ENCODE peak calls at places on chromosomes 16 and 17, in six cellular contexts. I is upper lobe of right lung; A is CD8-positive, alpha-beta T cell; F is CD4-positive, CD25-positive, alpha-beta regulatory T cell; S is OCI-LY7; P is breast epithelium. E is an unnamed sample. For H3K36me3 and H3K9me3, the result is how much of the 10 kb centered on the place peaks cover.

GRCh38 chr16:85625485-85626117 is 12.5 kb downstream of the GSE1 start:
- DNase-seq in I (no peak), A (no peak), F (no peak), S (no peak), P (no peak), E (no peak)

GRCh38 chr17:3683054-3683511 is 12.9 kb downstream of the P2RX5 start:
- DNase-seq in I (no peak), A (peak), F (peak), S (peak), P (no peak), E (no peak)

GRCh38 chr17:45147102-45147580 is 1.1 kb upstream of the HEXIM1 start:
- DNase-seq in I (no peak), A (no peak), F (peak), S (peak), P (peak), E (peak)

GRCh38 chr16:81486555-81487061 is 42.0 kb downstream of the CMIP start:
- DNase-seq in I (no peak), A (no peak), F (no peak), S (no peak), P (no peak), E (no peak)

GRCh38 chr16:74275031-74275636 is 21.5 kb upstream of the PSMD7 start:
- DNase-seq in I (no peak), A (no peak), F (peak), S (peak), P (no peak), E (no peak)

GRCh38 chr17:51692917-51693316 is 432.6 kb downstream of the UTP18 start:
- DNase-seq in I (no peak), A (no peak), F (no peak), S (no peak), P (no peak), E (no peak)

GRCh38 chr17:40850287-40850972 is 16.6 kb downstream of the KRT12 start:
- DNase-seq in I (no peak), A (no peak), F (no peak), S (no peak), P (no peak), E (no peak)

GRCh38 chr16:84820771-84821170 is 986 bp downstream of the CRISPLD2 start:
- DNase-seq in I (no peak), A (no peak), F (no peak), S (no peak), P (no peak), E (no peak)

GRCh38 chr17:63279498-63280230 is 166.4 kb downstream of the CYB561 start:
- DNase-seq in I (no peak), A (no peak), F (no peak), S (no peak), P (no peak), E (no peak)

GRCh38 chr17:47945529-47946508 is 4.4 kb downstream of the PNPO start:
- DNase-seq in I (no peak), A (no peak), F (no peak), S (no peak), P (no peak), E (no peak)

GRCh38 chr17:47945080-47945479 is 3.7 kb downstream of the PNPO start:
- DNase-seq in I (no peak), A (peak), F (peak), S (peak), P (no peak), E (no peak)

GRCh38 chr17:47941246-47941997 is at the start of gene PNPO:
- DNase-seq in I (peak), A (peak), F (peak), S (peak), P (peak), E (peak)

GRCh38 chr17:47941998-47942490 is 673 bp downstream of the PNPO start:
- DNase-seq in I (no peak), A (no peak), F (peak), S (peak), P (no peak), E (no peak)

GRCh38 chr17:47942568-47942967 is 1.2 kb downstream of the PNPO start:
- DNase-seq in I (no peak), A (no peak), F (no peak), S (no peak), P (no peak), E (no peak)
- H3K4me3 ChIP-seq in I (peak), A (peak), F (no peak), S (peak), P (peak), E (no peak)

GRCh38 chr17:6627019-6627418 is 13.5 kb downstream of the KIAA0753 start:
- DNase-seq in I (no peak), A (no peak), F (no peak), S (no peak), P (no peak), E (no peak)
- H3K36me3 ChIP-seq in I (half or more), A (under half), F (under half), S (half or more), P (under half), E (under half)

GRCh38 chr16:35746281-35746962 is 2287.0 kb downstream of the TP53TG3F start:
- DNase-seq in I (no peak), A (no peak), F (no peak), S (no peak), P (no peak), E (no peak)

GRCh38 chr16:35744716-35745115 is 2285.3 kb downstream of the TP53TG3F start:
- DNase-seq in I (no peak), A (no peak), F (no peak), S (no peak), P (no peak), E (no peak)

GRCh38 chr16:35746963-35747657 is 2287.7 kb downstream of the TP53TG3F start:
- DNase-seq in I (no peak), A (no peak), F (no peak), S (no peak), P (no peak), E (no peak)

GRCh38 chr16:35745191-35745590 is 2285.8 kb downstream of the TP53TG3F start:
- DNase-seq in I (no peak), A (no peak), F (no peak), S (no peak), P (no peak), E (no peak)

GRCh38 chr16:35745821-35746248 is 2286.4 kb downstream of the TP53TG3F start:
- DNase-seq in I (no peak), A (no peak), F (no peak), S (no peak), P (no peak), E (no peak)
- H3K9me3 ChIP-seq in I (under half), A (under half), F (half or more), S (under half), P (half or more), E (under half)

GRCh38 chr16:898216-898615 is 72.6 kb downstream of the LMF1 start:
- DNase-seq in I (no peak), A (no peak), F (no peak), S (no peak), P (no peak), E (no peak)

GRCh38 chr16:897701-898100 is 73.1 kb downstream of the LMF1 start:
- DNase-seq in I (no peak), A (no peak), F (no peak), S (no peak), P (no peak), E (peak)

GRCh38 chr16:895371-895770 is 75.4 kb downstream of the LMF1 start:
- DNase-seq in I (no peak), A (no peak), F (no peak), S (no peak), P (no peak), E (no peak)

GRCh38 chr16:897200-897543 is 73.6 kb downstream of the LMF1 start:
- DNase-seq in I (no peak), A (no peak), F (no peak), S (no peak), P (no peak), E (peak)

DNA sequence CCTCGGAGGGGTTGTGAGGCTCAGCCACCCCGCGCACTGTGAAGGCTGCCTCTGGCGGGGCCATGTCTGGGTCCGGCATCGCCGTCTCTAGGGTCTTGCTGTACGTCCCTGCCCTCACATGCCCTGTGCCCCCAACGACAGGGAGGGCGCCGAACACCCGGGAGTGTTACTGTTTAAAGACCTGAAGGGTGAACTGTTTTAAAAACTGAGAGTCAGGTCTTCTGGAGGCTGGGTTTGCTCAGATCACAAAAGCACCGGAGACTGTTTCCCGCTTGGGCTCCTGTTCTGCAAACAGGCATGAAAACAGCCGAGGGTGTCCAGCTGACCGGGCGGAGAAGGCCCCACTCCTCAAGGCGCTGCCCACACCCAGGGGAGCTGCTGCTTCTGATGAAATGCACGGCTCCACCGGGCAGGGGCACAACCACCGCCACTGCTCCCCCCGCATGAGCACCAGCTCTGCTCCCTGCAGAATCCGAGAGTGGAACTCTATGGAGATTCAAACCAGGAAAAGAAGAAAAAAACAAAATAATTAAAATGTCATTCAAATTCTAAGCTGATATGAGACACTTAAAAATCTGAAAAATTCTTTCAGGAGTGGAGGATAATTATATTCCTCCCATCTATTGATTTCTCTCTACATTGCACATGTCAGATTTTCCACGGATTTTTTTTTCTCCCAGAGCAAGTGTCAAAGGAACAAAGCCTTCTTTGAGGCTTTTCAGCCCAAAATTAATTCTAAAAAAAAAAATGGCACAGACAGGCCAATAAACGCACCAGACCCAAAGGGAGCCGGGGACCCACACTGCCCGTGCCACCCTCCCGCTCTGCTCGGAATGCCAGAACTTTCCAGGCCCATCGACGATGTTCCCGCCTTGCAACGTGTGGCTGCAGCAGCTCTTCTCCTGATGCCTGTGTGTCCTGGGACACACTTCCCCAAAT is 74.3 kb downstream of the LMF1 start:
- DNase-seq in I (no peak), A (no peak), F (no peak), S (no peak), P (no peak), E (no peak)
- H3K4me3 ChIP-seq in I (no peak), A (no peak), F (no peak), S (no peak), P (no peak), E (no peak)